ENCODE peak calls at places on chromosome 15, in seven cellular contexts. W is body of pancreas, N is ovary, A is adrenal gland, E is Peyer's patch, B is endothelial cell of umbilical vein, O is A549. D is an unnamed sample.

GRCh38 chr15:80710635-80711553 is 15.8 kb downstream of the ABHD17C start:
- DNase-seq in W (no peak), N (no peak), A (no peak), E (no peak), B (no peak), O (no peak), D (no peak)

GRCh38 chr15:40450047-40450446 is 9.3 kb downstream of the BAHD1 start:
- DNase-seq in W (no peak), N (no peak), A (no peak), E (no peak), B (no peak), O (no peak), D (no peak)

GRCh38 chr15:93236924-93237323 is 147.9 kb upstream of the RGMA start:
- DNase-seq in W (no peak), N (no peak), A (no peak), E (no peak), B (no peak), O (no peak), D (no peak)

GRCh38 chr15:96395687-96396086 is 65.2 kb downstream of the NR2F2 start:
- DNase-seq in W (no peak), N (no peak), A (no peak), E (no peak), B (no peak), O (peak; percentile 14), D (no peak)

GRCh38 chr15:96421211-96421610 is 90.7 kb downstream of the NR2F2 start:
- DNase-seq in W (no peak), N (no peak), A (no peak), E (no peak), B (no peak), O (no peak), D (no peak)

GRCh38 chr15:81000144-81000625 is 538 bp upstream of the TLNRD1 start:
- DNase-seq in W (no peak), N (no peak), A (no peak), E (no peak), B (no peak), O (peak; percentile 36), D (no peak)

GRCh38 chr15:68157074-68157473 is 48.1 kb downstream of the CALML4 start:
- DNase-seq in W (no peak), N (no peak), A (no peak), E (no peak), B (no peak), O (no peak), D (no peak)

GRCh38 chr15:35168464-35168863 is 83.4 kb upstream of the NANOGP8 start:
- DNase-seq in W (no peak), N (no peak), A (no peak), E (no peak), B (peak; percentile 69), O (no peak), D (no peak)

GRCh38 chr15:101121511-101122090 is 130.2 kb downstream of the CHSY1 start:
- DNase-seq in W (peak; percentile 51), N (peak; percentile 80), A (peak; percentile 84), E (peak; percentile 85), B (peak; percentile 78), O (no peak), D (peak; percentile 55)

GRCh38 chr15:75230524-75231371 is 27.4 kb upstream of the GOLGA6C start:
- DNase-seq in W (peak; percentile 9), N (no peak), A (peak; percentile 5), E (peak; percentile 37), B (no peak), O (no peak), D (no peak)

GRCh38 chr15:101242160-101242998 is 9.5 kb downstream of the CHSY1 start:
- DNase-seq in W (no peak), N (no peak), A (no peak), E (peak; percentile 80), B (no peak), O (no peak), D (no peak)

GRCh38 chr15:40598672-40599071 is 4.6 kb downstream of the KNL1 start:
- DNase-seq in W (no peak), N (no peak), A (no peak), E (no peak), B (no peak), O (no peak), D (no peak)

GRCh38 chr15:64162869-64163661 is at the start of gene PPIB:
- DNase-seq in W (peak; percentile 98), N (peak; percentile 99), A (peak; percentile 99), E (peak; percentile 99), B (peak; percentile 98), O (peak; percentile 98), D (peak; percentile 98)
- TF ChIP-seq POLR2A in W (peak; percentile 90), N (peak; percentile 77), A (peak; percentile 70), E (peak; percentile 75), B (peak; percentile 95), O (peak; percentile 94), D (peak; percentile 54)

DNA sequence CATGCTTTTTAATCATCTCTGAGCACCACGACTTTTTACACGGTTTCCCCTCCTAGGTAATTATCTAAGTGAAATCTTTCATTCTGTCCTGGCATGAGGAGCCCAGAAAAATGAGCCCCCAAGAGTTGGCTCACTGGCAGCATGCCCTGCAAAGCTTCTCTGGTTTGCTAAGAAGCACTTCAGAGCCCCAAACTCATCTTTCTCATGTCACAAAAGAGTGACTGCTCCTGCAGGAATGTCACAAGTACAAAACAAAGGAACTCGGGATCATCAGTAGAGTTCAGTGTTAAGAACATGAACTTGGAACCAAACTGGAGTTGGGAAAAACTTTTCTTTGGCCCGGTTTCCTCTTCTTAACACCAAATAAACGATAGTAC is 123.9 kb downstream of the FOXB1 start:
- DNase-seq in W (no peak), N (peak; percentile 33), A (peak; percentile 18), E (no peak), B (no peak), O (no peak), D (peak; percentile 21)
- H3K4me3 ChIP-seq in W (peak overlapping the region; percentile 37), N (peak overlapping the region; percentile 48), A (no peak overlapping the region), E (peak overlapping the region; percentile 35), B (peak overlapping the region; percentile 92), O (peak overlapping the region; percentile 50), D (peak overlapping the region; percentile 24)

GRCh38 chr15:22240403-22240802 is 160.1 kb downstream of the OR4M2 start:
- DNase-seq in W (no peak), N (no peak), A (no peak), E (no peak), B (no peak), O (no peak), D (no peak)

GRCh38 chr15:22240951-22241350 is 160.6 kb downstream of the OR4M2 start:
- DNase-seq in W (no peak), N (no peak), A (no peak), E (no peak), B (no peak), O (no peak), D (no peak)

GRCh38 chr15:22239806-22240180 is 159.5 kb downstream of the OR4M2 start:
- DNase-seq in W (no peak), N (no peak), A (no peak), E (no peak), B (no peak), O (no peak), D (no peak)

GRCh38 chr15:22241451-22241850 is 161.1 kb downstream of the OR4M2 start:
- DNase-seq in W (no peak), N (no peak), A (no peak), E (no peak), B (no peak), O (no peak), D (no peak)

GRCh38 chr15:22243440-22244130 is 163.3 kb downstream of the OR4M2 start:
- DNase-seq in W (no peak), N (no peak), A (no peak), E (no peak), B (no peak), O (no peak), D (no peak)
- H3K9me3 ChIP-seq in W (no peaks in the 10 kb centered on the region), N (no peaks in the 10 kb centered on the region), A (no peaks in the 10 kb centered on the region), E (no peaks in the 10 kb centered on the region), B (peaks cover 20% of the 10 kb centered on the region), O (peaks cover 27% of the 10 kb centered on the region), D (no peaks in the 10 kb centered on the region)

DNA sequence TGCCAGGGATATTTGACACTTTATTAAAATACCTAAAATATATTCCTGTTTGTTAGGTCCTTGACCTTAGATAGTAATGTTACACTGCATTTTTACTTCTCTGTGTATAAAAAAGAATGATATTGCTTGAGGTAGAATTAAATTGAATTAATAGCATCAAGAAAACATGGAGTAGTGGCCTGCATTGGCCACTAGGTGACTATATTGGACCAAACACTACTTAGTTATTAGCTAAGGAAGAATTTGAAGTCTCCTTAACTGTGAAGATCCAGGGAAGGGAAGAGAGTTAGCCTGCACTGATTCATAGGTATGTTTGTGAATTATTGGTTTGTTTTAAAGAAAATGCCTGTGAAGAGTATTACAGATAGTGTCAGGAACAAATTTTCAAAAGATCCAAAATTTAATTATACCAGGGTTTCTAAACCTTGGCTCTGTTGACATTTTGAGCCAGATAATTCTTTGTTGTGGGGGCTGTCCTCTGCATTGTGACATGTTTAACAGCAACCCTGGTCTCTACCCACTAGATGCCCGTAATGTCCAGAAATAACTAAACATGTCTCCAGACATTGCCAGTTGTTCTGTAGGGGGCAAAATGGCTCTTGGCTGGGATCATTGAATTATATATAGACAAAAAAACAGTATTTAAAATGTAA is 103.6 kb upstream of the THSD4 start:
- DNase-seq in W (no peak), N (no peak), A (no peak), E (no peak), B (peak; percentile 56), O (peak; percentile 75), D (no peak)
- TF ChIP-seq POLR2A in W (no peak), N (no peak), A (no peak), E (no peak), B (no peak), O (no peak), D (no peak)

GRCh38 chr15:38867556-38867955 is 302.9 kb upstream of the RASGRP1 start:
- DNase-seq in W (no peak), N (no peak), A (no peak), E (no peak), B (no peak), O (no peak), D (no peak)
- H3K4me3 ChIP-seq in W (no peak overlapping the region), N (no peak overlapping the region), A (no peak overlapping the region), E (no peak overlapping the region), B (no peak overlapping the region), O (no peak overlapping the region), D (no peak overlapping the region)

DNA sequence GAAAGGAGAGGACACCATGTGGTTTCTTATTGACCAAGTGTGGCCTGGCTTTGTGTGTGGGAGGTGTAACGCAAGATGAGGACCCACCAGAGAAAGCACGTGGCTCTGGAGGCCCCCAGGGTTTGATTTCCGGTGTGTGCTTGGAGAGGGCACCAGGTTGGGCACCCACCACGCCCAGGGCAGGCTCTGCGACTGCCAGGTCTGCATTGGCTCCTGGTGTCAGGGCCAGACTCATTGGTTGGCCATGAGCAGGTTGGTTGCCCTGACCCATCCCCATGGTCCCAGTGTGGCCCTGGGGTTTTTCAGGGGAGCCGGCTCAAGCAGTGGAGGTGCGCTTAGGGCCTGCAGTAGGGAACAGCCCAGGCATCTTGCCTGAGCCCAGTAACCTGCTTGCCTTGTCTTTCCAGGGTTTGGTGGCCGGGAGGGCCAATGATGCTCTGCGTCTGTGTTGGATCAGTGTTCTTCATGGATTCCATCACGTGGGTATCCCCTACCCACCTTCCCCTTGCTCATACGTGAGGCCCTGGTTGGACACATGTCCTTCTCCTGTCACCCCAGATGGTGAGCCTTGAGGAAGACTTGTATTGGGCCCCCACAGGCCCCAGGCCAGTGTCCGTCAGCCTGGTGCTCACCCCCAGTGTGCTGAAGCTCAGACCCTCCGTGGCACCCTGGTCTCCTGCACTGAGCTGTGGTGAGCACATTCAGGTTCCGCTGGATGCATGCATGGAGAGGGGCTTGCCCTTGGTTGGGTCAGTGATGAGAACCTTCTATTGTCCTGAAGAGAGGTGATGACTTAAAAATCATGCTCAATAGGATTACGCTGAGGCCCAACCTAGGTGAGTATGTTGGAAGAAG is 193.9 kb downstream of the UBE3A start:
- DNase-seq in W (peak; percentile 4), N (peak; percentile 13), A (no peak), E (no peak), B (no peak), O (no peak), D (no peak)
- H3K9me3 ChIP-seq in W (no peaks in the 10 kb centered on the region), N (peaks cover 2% of the 10 kb centered on the region), A (no peaks in the 10 kb centered on the region), E (no peaks in the 10 kb centered on the region), B (peaks cover 19% of the 10 kb centered on the region), O (no peaks in the 10 kb centered on the region), D (no peaks in the 10 kb centered on the region)